ENCODE peak calls at places on chromosomes 2 and 18, in four cellular contexts. P is stimulated activated CD4-positive, alpha-beta T cell treated with anti-CD3 and anti-CD28 coated beads, Interleukin-1b, Interleukin-23, amount 100 ng/mL, for 24 hours; Q is fibroblast of the aortic adventitia; M is stimulated activated CD8-positive, alpha-beta memory T cell treated with anti-CD3 and anti-CD28 coated beads, Interleukin-15, amount 100 ng/mL, for 24 hours. B is an unnamed sample.

GRCh38 chr2:20525041-20526035 is 78.5 kb downstream of the RHOB start:
- DNase-seq in Q (peak), M (no peak), P (no peak), B (no peak)

GRCh38 chr2:45909677-45910191 is 258.3 kb downstream of the PRKCE start:
- DNase-seq in M (no peak), P (no peak), Q (no peak), B (no peak)

GRCh38 chr2:159538801-159539200 is 77.5 kb downstream of the BAZ2B start:
- DNase-seq in M (no peak), P (no peak), Q (no peak), B (no peak)

GRCh38 chr2:134446431-134447091 is 192.7 kb downstream of the MGAT5 start:
- DNase-seq in Q (peak), P (no peak), M (no peak), B (no peak)

GRCh38 chr2:200615247-200615646 is 29.4 kb downstream of the AOX1 start:
- DNase-seq in P (no peak), Q (peak), M (no peak), B (no peak)

GRCh38 chr2:105800036-105800755 is 55.5 kb downstream of the NCK2 start:
- DNase-seq in M (no peak), Q (peak), P (no peak), B (no peak)

GRCh38 chr18:63454497-63454896 is 22.3 kb upstream of the SERPINB5 start:
- DNase-seq in P (no peak), Q (peak), M (no peak), B (no peak)

GRCh38 chr2:100676346-100676745 is 113.6 kb downstream of the PDCL3 start:
- DNase-seq in M (no peak), Q (no peak), P (no peak), B (no peak)

GRCh38 chr2:109379507-109379906 is 234.3 kb downstream of the SEPTIN10 start:
- DNase-seq in M (no peak), P (no peak), Q (no peak), B (no peak)

GRCh38 chr2:32711219-32711618 is 83.4 kb downstream of the TTC27 start:
- DNase-seq in P (no peak), Q (peak), M (no peak), B (no peak)

GRCh38 chr2:232901711-232902578 is 31.9 kb downstream of the SNORC start:
- DNase-seq in M (no peak), Q (peak), P (no peak), B (no peak)

GRCh38 chr2:108910541-108911396 is 78.3 kb downstream of the EDAR start:
- DNase-seq in Q (no peak), P (no peak), M (no peak), B (peak)

GRCh38 chr2:127625146-127625943 is 20.6 kb upstream of the GPR17 start:
- DNase-seq in Q (no peak), P (no peak), M (no peak), B (no peak)

GRCh38 chr2:141694180-141694579 is 436.6 kb downstream of the LRP1B start:
- DNase-seq in Q (no peak), M (no peak), P (no peak), B (no peak)

GRCh38 chr18:44246001-44246400 is 434.7 kb upstream of the SETBP1 start:
- DNase-seq in Q (no peak), P (no peak), M (no peak), B (no peak)

GRCh38 chr2:168340931-168341330 is 93.5 kb upstream of the STK39 start:
- DNase-seq in M (no peak), P (no peak), Q (peak), B (no peak)

GRCh38 chr2:189685540-189686229 is 11.2 kb downstream of the ANKAR start:
- DNase-seq in Q (peak), P (no peak), M (no peak), B (no peak)

GRCh38 chr2:197248623-197249022 is 62.0 kb downstream of the ANKRD44 start:
- DNase-seq in Q (no peak), P (no peak), M (no peak), B (no peak)

GRCh38 chr18:54261894-54262293 is 7.4 kb upstream of the POLI start:
- DNase-seq in Q (no peak), P (peak), M (no peak), B (no peak)

GRCh38 chr18:8960740-8961657 is 141.5 kb upstream of the NDUFV2 start:
- DNase-seq in M (no peak), Q (peak), P (no peak), B (no peak)

GRCh38 chr18:56120781-56121180 is 517.6 kb downstream of the TXNL1 start:
- DNase-seq in M (no peak), P (no peak), Q (no peak), B (no peak)